ENCODE peak calls at places on chromosomes 2 and 18, in five cellular contexts. T is bronchial epithelial cell, E is ovary, D is A549, U is mammary epithelial cell. K is an unnamed sample.

GRCh38 chr2:45390433-45390832 is 220.6 kb downstream of the SRBD1 start:
- DNase-seq in E (no peak), T (no peak), U (no peak), D (no peak), K (no peak)

GRCh38 chr2:233380132-233381012 is 26.1 kb downstream of the DGKD start:
- DNase-seq in T (no peak), D (no peak), U (no peak), E (no peak), K (no peak)

GRCh38 chr2:42942214-42942989 is 150.0 kb upstream of the HAAO start:
- DNase-seq in U (no peak), E (no peak), T (no peak), D (no peak), K (no peak)

GRCh38 chr2:110674620-110675555 is 3.0 kb downstream of the BUB1 start:
- DNase-seq in U (peak), T (peak), E (no peak), D (peak), K (no peak)

GRCh38 chr2:27664622-27665363 is 1.1 kb downstream of the SLC4A1AP start:
- DNase-seq in E (no peak), T (no peak), D (no peak), U (no peak), K (no peak)

GRCh38 chr2:191811807-191812602 is 34.9 kb downstream of the CAVIN2 start:
- DNase-seq in U (peak), T (peak), D (peak), E (peak), K (peak)

GRCh38 chr18:67980241-67980640 is 463.7 kb upstream of the DSEL start:
- DNase-seq in E (no peak), T (no peak), D (no peak), U (no peak), K (no peak)

GRCh38 chr18:34495434-34495833 is 214.7 kb upstream of the DTNA start:
- DNase-seq in D (no peak), E (no peak), T (no peak), U (no peak), K (no peak)

GRCh38 chr2:64296150-64296500 is 151.9 kb upstream of the PELI1 start:
- DNase-seq in E (no peak), T (no peak), D (no peak), U (no peak), K (no peak)

GRCh38 chr2:235358981-235359471 is 134.8 kb upstream of the AGAP1 start:
- DNase-seq in U (peak), T (peak), E (no peak), D (no peak), K (no peak)

GRCh38 chr2:238811765-238812164 is 36.1 kb upstream of the TWIST2 start:
- DNase-seq in U (no peak), D (no peak), E (no peak), T (no peak), K (no peak)

GRCh38 chr2:161238559-161239415 is 69.4 kb upstream of the PSMD14 start:
- DNase-seq in D (peak), U (peak), E (peak), T (peak), K (peak)

GRCh38 chr2:166197446-166197845 is 69.6 kb upstream of the SCN1A start:
- DNase-seq in D (no peak), T (peak), U (no peak), E (no peak), K (no peak)

GRCh38 chr2:221908518-221908917 is 336.4 kb upstream of the EPHA4 start:
- DNase-seq in T (no peak), D (no peak), E (no peak), U (no peak), K (no peak)

GRCh38 chr2:2664989-2665833 is 334.1 kb upstream of the MYT1L start:
- DNase-seq in D (peak), T (peak), E (no peak), U (no peak), K (no peak)

GRCh38 chr2:63424329-63425078 is 163.8 kb downstream of the WDPCP start:
- DNase-seq in D (peak), U (peak), E (no peak), T (peak), K (no peak)

GRCh38 chr2:88074854-88075292 is 7.2 kb downstream of the SMYD1 start:
- DNase-seq in D (no peak), T (peak), U (peak), E (no peak), K (no peak)

GRCh38 chr18:42414756-42415454 is 459.9 kb downstream of the PIK3C3 start:
- DNase-seq in E (no peak), T (peak), D (no peak), U (peak), K (no peak)

GRCh38 chr18:36912887-36913286 is 84.0 kb downstream of the KIAA1328 start:
- DNase-seq in U (no peak), D (no peak), E (no peak), T (no peak), K (no peak)

GRCh38 chr2:61291851-61292575 is 130.0 kb downstream of the C2orf74 start:
- DNase-seq in T (no peak), U (no peak), D (no peak), E (no peak), K (no peak)

DNA sequence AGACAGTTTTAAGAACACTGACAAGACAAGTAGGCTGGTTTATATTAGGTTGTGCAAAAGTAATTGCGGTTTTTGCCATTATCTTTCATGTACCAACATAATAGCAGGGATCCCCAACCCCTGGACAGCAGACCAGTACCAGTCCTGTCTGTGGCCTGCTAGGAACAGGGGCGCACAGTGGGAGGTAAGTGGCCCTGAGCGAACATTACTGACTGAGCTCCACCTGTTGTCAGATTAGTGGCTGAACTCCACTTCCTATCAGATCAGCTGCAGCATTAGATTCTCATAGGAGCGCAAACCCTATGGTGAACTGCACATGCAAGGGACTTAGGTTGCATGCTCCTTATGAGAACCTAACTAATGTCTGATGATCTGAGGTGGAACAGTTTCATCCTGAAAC is 921.9 kb downstream of the CCDC85A start:
- DNase-seq in E (no peak), D (no peak), T (no peak), U (no peak), K (no peak)
- TF ChIP-seq CTCF in E (no peak), D (no peak), T (no peak), U (no peak), K (no peak)

DNA sequence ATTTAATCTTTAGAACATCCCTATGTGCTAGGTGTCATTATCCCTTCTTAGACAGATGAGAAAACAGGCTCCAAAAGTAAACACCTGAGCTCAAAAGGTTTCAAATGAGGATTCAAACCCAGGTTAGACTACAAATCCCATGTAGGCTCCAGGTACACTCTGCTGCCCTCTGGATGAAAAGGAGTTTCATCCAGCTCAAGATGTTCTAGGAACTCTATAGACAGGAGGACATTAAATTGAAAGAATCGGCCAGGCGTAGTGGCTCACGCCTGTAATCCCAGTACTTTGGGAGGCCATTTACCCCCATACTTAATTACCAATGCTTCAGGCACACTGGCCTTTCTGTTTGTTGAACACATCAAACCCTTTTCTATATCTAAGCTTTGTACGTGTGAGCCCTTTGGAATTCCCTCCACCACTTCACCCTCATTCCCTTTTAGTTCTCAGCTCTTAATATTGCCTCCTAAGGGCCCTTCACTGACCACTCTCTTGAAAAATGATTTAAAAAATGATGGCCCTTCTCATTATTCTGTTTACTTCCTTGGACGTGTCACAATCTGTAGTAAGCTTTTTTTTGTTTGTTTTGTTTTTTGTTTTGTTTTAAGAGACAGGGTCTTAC is 10.7 kb downstream of the SLC25A12 start:
- DNase-seq in T (no peak), U (no peak), D (no peak), E (no peak), K (no peak)
- TF ChIP-seq CTCF in T (no peak), U (no peak), D (no peak), E (no peak), K (no peak)

GRCh38 chr18:75895135-75895534 is 467.6 kb upstream of the SMIM21 start:
- DNase-seq in E (no peak), T (no peak), D (no peak), U (no peak), K (no peak)
- TF ChIP-seq CTCF in E (no peak), T (no peak), D (no peak), U (no peak), K (no peak)

DNA sequence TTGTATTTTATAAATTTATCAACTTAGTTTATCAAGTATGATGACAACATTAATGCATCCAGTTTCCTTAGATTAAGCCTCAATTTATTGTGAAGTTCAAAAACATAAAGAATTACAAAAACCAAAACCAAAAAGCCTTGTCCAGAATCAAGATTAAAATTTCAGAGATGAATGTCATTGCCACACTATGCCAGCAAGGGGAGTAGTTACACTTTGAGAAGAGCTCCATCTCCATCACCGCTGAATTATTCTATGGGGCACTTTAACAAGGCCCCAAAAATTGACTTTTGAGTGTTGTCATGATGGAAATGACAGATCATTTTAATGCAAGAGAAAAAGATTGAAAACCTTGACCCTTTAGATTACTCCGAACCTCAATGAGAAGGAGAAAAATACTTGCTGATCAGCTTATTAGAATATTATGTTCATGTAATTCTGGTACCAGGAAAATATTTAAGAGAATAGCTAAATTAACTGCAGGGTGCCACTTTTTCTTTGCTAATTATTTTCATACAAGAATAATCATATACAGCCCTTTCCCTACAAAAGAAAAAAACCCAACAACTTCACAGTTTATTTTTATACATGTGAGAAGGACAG is 152.5 kb upstream of the AQP4 start:
- DNase-seq in E (no peak), T (peak), D (peak), U (peak), K (no peak)
- TF ChIP-seq CTCF in E (no peak), T (peak), D (peak), U (peak), K (peak)